ENCODE peak calls at places on chromosomes 6 and 20, in seven cellular contexts. N, D, K, T, M, B and A are unnamed samples. For H3K36me3, the result is how much of the 10 kb centered on the place peaks cover.

GRCh38 chr6:32151885-32152311 is at the start of gene PRRT1:
- DNase-seq in M (no peak), K (no peak), N (no peak), D (no peak), B (no peak), T (no peak), A (no peak)

GRCh38 chr20:31708839-31709534 is 13.7 kb downstream of the BCL2L1 start:
- DNase-seq in T (no peak), N (no peak), D (no peak), B (peak), M (no peak), K (no peak), A (no peak)

GRCh38 chr20:58184063-58184462 is 44.4 kb downstream of the ANKRD60 start:
- DNase-seq in N (no peak), T (no peak), D (no peak), B (no peak), K (no peak), M (no peak), A (no peak)

GRCh38 chr20:38728911-38729642 is 4.8 kb downstream of the SLC32A1 start:
- DNase-seq in N (no peak), B (no peak), K (no peak), M (no peak), D (no peak), T (no peak), A (no peak)

GRCh38 chr6:85464260-85464644 is 14.4 kb downstream of the NT5E start:
- DNase-seq in B (no peak), K (peak), T (peak), N (peak), M (peak), D (no peak), A (no peak)

GRCh38 chr6:138162947-138163569 is 1.3 kb downstream of the ARFGEF3 start:
- DNase-seq in T (no peak), D (no peak), B (no peak), K (no peak), N (no peak), M (no peak), A (no peak)

GRCh38 chr6:73738367-73739028 is 42.5 kb downstream of the CD109 start:
- DNase-seq in T (no peak), K (no peak), N (no peak), D (no peak), B (no peak), M (peak), A (no peak)

GRCh38 chr6:46996860-46997641 is 45.1 kb downstream of the ADGRF1 start:
- DNase-seq in M (no peak), K (no peak), N (peak), T (peak), D (no peak), B (no peak), A (no peak)

GRCh38 chr6:22536111-22536510 is 33.3 kb upstream of the HDGFL1 start:
- DNase-seq in T (no peak), K (no peak), D (no peak), M (no peak), B (no peak), N (no peak), A (no peak)

GRCh38 chr6:168709034-168709433 is 268.1 kb downstream of the SMOC2 start:
- DNase-seq in K (no peak), N (no peak), B (no peak), D (no peak), T (no peak), M (no peak), A (no peak)

GRCh38 chr20:23435675-23436539 is 3.6 kb upstream of the CSTL1 start:
- DNase-seq in B (no peak), K (no peak), T (no peak), M (no peak), D (peak), N (no peak), A (no peak)

GRCh38 chr6:20572940-20573339 is 38.7 kb downstream of the CDKAL1 start:
- DNase-seq in B (no peak), K (no peak), D (no peak), T (no peak), N (peak), M (peak), A (no peak)

GRCh38 chr6:26233608-26234420 is 131.2 kb upstream of the BTN3A2 start:
- DNase-seq in K (no peak), B (peak), D (peak), M (peak), T (peak), N (peak), A (peak)

GRCh38 chr20:7585126-7585679 is 355.1 kb downstream of the HAO1 start:
- DNase-seq in D (no peak), K (no peak), T (no peak), M (peak), N (peak), B (no peak), A (no peak)

GRCh38 chr20:17024513-17025105 is 202.2 kb upstream of the PCSK2 start:
- DNase-seq in M (peak), K (peak), N (no peak), B (no peak), D (no peak), T (no peak), A (no peak)

GRCh38 chr6:143232849-143233248 is 172.2 kb downstream of the AIG1 start:
- DNase-seq in B (peak), D (no peak), K (peak), N (peak), T (peak), M (peak), A (no peak)

GRCh38 chr20:53750827-53751393 is 157.3 kb upstream of the ZNF217 start:
- DNase-seq in K (no peak), D (no peak), B (peak), N (no peak), M (peak), T (no peak), A (no peak)

GRCh38 chr6:111607279-111607678 is 1.6 kb upstream of the TRAF3IP2 start:
- DNase-seq in D (no peak), K (no peak), B (no peak), T (no peak), N (no peak), M (no peak), A (no peak)

GRCh38 chr6:114100421-114100820 is 129.5 kb upstream of the HDAC2 start:
- DNase-seq in M (peak), D (no peak), T (no peak), B (no peak), N (no peak), K (no peak), A (no peak)

GRCh38 chr6:136114661-136115060 is 135.4 kb downstream of the MTFR2 start:
- DNase-seq in B (no peak), N (no peak), M (no peak), T (no peak), D (no peak), K (no peak), A (no peak)

GRCh38 chr6:111832833-111833418 is 40.3 kb downstream of the FYN start:
- DNase-seq in N (no peak), K (no peak), M (no peak), B (no peak), T (no peak), D (no peak), A (no peak)

GRCh38 chr20:41031243-41031619 is 2.6 kb downstream of the TOP1 start:
- DNase-seq in B (no peak), K (no peak), T (no peak), D (no peak), M (no peak), N (no peak), A (no peak)
- H3K36me3 ChIP-seq in B (half or more), K (under half), T (under half), D (under half), M (under half), N (under half), A (under half)

GRCh38 chr6:5567352-5567751 is 306.0 kb downstream of the FARS2 start:
- DNase-seq in T (no peak), K (no peak), B (no peak), M (no peak), D (no peak), N (no peak), A (no peak)

GRCh38 chr6:5569491-5569890 is 308.2 kb downstream of the FARS2 start:
- DNase-seq in K (no peak), M (peak), N (no peak), T (no peak), B (no peak), D (no peak), A (no peak)

GRCh38 chr6:5566718-5567117 is 305.4 kb downstream of the FARS2 start:
- DNase-seq in M (no peak), T (no peak), K (no peak), B (no peak), N (no peak), D (no peak), A (no peak)

GRCh38 chr6:5567890-5568289 is 306.6 kb downstream of the FARS2 start:
- DNase-seq in B (no peak), M (no peak), K (no peak), N (no peak), D (no peak), T (no peak), A (no peak)

DNA sequence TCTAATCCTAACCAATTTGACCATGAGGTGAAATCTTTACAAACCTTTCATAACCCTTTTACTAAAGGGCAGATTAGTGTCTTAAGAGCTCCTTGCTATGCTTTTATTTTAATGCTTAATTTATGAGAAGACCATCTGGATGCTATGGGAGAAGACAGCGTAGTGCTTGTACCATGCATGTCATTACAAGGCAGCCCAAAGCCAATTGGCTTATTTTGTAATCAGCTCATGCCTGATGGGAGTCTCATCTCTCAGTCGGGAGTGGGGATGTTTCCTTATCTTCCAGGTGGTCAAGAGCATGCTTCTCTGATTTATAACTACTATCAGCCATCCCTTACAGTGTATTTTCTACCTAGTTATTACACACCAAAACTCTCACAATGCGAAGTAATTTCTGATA is 304.7 kb downstream of the FARS2 start:
- DNase-seq in T (no peak), M (no peak), N (no peak), K (no peak), B (no peak), D (no peak), A (no peak)
- H3K27ac ChIP-seq in T (no peak), M (no peak), N (no peak), K (no peak), B (no peak), D (no peak), A (no peak)

DNA sequence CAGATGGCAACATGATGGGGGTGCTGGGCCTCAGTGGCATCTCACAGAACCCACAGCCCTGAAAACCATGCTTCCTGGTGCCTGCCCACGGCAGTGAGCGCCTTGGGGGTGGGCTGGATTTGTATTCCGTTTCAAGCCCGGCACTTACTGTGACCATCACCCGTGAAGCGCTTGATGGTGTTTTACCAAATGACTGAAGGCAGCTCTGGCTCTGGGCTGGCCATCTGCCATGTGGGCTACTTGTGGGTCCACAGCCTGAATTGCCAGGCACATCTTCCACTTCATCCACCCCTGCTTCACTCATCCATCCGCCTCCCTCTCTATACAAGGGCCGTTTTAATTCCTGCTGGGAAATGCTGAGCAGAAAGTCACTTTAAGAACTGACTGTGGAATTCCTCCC is 250.9 kb upstream of the GMDS start:
- DNase-seq in M (no peak), B (no peak), D (no peak), T (no peak), N (no peak), K (no peak), A (no peak)
- H3K36me3 ChIP-seq in M (under half), B (under half), D (under half), T (under half), N (under half), K (under half), A (under half)

GRCh38 chr6:3228046-3228671 is 706 bp upstream of the TUBB2B start:
- DNase-seq in B (no peak), D (no peak), K (no peak), M (no peak), N (no peak), T (no peak), A (no peak)
- H3K27ac ChIP-seq in B (no peak), D (no peak), K (no peak), M (no peak), N (no peak), T (no peak), A (no peak)

GRCh38 chr20:34093895-34094294 is 18.1 kb downstream of the EIF2S2 start:
- DNase-seq in D (no peak), N (no peak), T (no peak), K (no peak), B (no peak), M (no peak), A (no peak)
- H3K36me3 ChIP-seq in D (half or more), N (half or more), T (half or more), K (half or more), B (half or more), M (under half), A (half or more)

GRCh38 chr6:155077331-155077730 is 82.2 kb downstream of the TIAM2 start:
- DNase-seq in N (no peak), B (no peak), M (peak), K (no peak), T (no peak), D (no peak), A (no peak)
- H3K27ac ChIP-seq in N (no peak), B (no peak), M (no peak), K (no peak), T (no peak), D (peak), A (no peak)